ENCODE peak calls at places on chromosomes 16 and 17, in five cellular contexts. One of them, this sample, is unnamed.

GRCh38 chr16:11487289-11487688 is 99.4 kb downstream of the LITAF start:
- DNase-seq in neuronal stem cell: no peak
- DNase-seq in kidney glomerular epithelial cell: no peak
- DNase-seq in ovary: no peak
- DNase-seq in amygdala: no peak
- DNase-seq in this sample: no peak

GRCh38 chr16:67459066-67459857 is 21.7 kb downstream of the ATP6V0D1 start:
- DNase-seq in ovary: peak
- DNase-seq in amygdala: no peak
- DNase-seq in kidney glomerular epithelial cell: no peak
- DNase-seq in neuronal stem cell: no peak
- DNase-seq in this sample: no peak

GRCh38 chr16:19518423-19518822 is 3.5 kb downstream of the GDE1 start:
- DNase-seq in kidney glomerular epithelial cell: no peak
- DNase-seq in ovary: no peak
- DNase-seq in neuronal stem cell: no peak
- DNase-seq in amygdala: no peak
- DNase-seq in this sample: no peak

GRCh38 chr17:82052638-82053059 is 951 bp downstream of the GPS1 start:
- DNase-seq in neuronal stem cell: no peak
- DNase-seq in ovary: no peak
- DNase-seq in amygdala: no peak
- DNase-seq in kidney glomerular epithelial cell: no peak
- DNase-seq in this sample: no peak

GRCh38 chr17:63701477-63702222 is 1.7 kb upstream of the LIMD2 start:
- DNase-seq in ovary: no peak
- DNase-seq in kidney glomerular epithelial cell: no peak
- DNase-seq in amygdala: no peak
- DNase-seq in neuronal stem cell: no peak
- DNase-seq in this sample: no peak

GRCh38 chr17:40862985-40863733 is 3.9 kb downstream of the KRT12 start:
- DNase-seq in ovary: no peak
- DNase-seq in amygdala: no peak
- DNase-seq in neuronal stem cell: peak
- DNase-seq in kidney glomerular epithelial cell: no peak
- DNase-seq in this sample: no peak

GRCh38 chr17:75036643-75037268 is 10.0 kb downstream of the ATP5PD start:
- DNase-seq in kidney glomerular epithelial cell: no peak
- DNase-seq in ovary: peak
- DNase-seq in neuronal stem cell: no peak
- DNase-seq in amygdala: peak
- DNase-seq in this sample: peak

GRCh38 chr16:3023415-3023668 is 400 bp downstream of the HCFC1R1 start:
- DNase-seq in amygdala: peak
- DNase-seq in ovary: peak
- DNase-seq in neuronal stem cell: no peak
- DNase-seq in kidney glomerular epithelial cell: peak
- DNase-seq in this sample: no peak

GRCh38 chr17:3647769-3648540 is 11.4 kb downstream of the CTNS start:
- DNase-seq in kidney glomerular epithelial cell: peak
- DNase-seq in amygdala: peak
- DNase-seq in neuronal stem cell: no peak
- DNase-seq in ovary: no peak
- DNase-seq in this sample: peak

GRCh38 chr16:66856184-66856730 is 12.0 kb downstream of the CA7 start:
- DNase-seq in neuronal stem cell: no peak
- DNase-seq in kidney glomerular epithelial cell: no peak
- DNase-seq in ovary: no peak
- DNase-seq in amygdala: no peak
- DNase-seq in this sample: no peak

GRCh38 chr16:14389359-14389758 is 240.7 kb downstream of the PARN start:
- DNase-seq in kidney glomerular epithelial cell: no peak
- DNase-seq in neuronal stem cell: no peak
- DNase-seq in ovary: no peak
- DNase-seq in amygdala: no peak
- DNase-seq in this sample: no peak